ENCODE peak calls at places on chromosomes 5 and 9, in nine cellular contexts. One of them, this sample, is unnamed.

GRCh38 chr5:142972064-142972463 is 201.9 kb downstream of the ARHGAP26 start:
- DNase-seq in fibroblast of villous mesenchyme: no peak
- DNase-seq in cardiac muscle cell: no peak
- DNase-seq in psoas muscle: no peak
- DNase-seq in choroid plexus epithelial cell: no peak
- DNase-seq in IMR-90: no peak
- DNase-seq in neural progenitor cell: no peak
- DNase-seq in HCT116: no peak
- DNase-seq in fibroblast of lung: no peak
- DNase-seq in this sample: no peak

GRCh38 chr9:3495850-3496249 is 30.0 kb downstream of the RFX3 start:
- DNase-seq in fibroblast of villous mesenchyme: no peak
- DNase-seq in cardiac muscle cell: no peak
- DNase-seq in psoas muscle: no peak
- DNase-seq in choroid plexus epithelial cell: no peak
- DNase-seq in IMR-90: peak; percentile 15
- DNase-seq in neural progenitor cell: no peak
- DNase-seq in HCT116: no peak
- DNase-seq in fibroblast of lung: no peak
- DNase-seq in this sample: no peak

GRCh38 chr5:76402880-76403712 is at the start of gene IQGAP2:
- DNase-seq in fibroblast of villous mesenchyme: peak; percentile 50
- DNase-seq in cardiac muscle cell: peak; percentile 84
- DNase-seq in psoas muscle: peak; percentile 76
- DNase-seq in choroid plexus epithelial cell: peak; percentile 65
- DNase-seq in IMR-90: peak; percentile 34
- DNase-seq in neural progenitor cell: peak; percentile 87
- DNase-seq in HCT116: peak; percentile 37
- DNase-seq in fibroblast of lung: peak; percentile 52
- DNase-seq in this sample: peak; percentile 87

GRCh38 chr5:159022178-159022556 is 77.5 kb downstream of the EBF1 start:
- DNase-seq in fibroblast of villous mesenchyme: peak; percentile 97
- DNase-seq in cardiac muscle cell: no peak
- DNase-seq in psoas muscle: peak; percentile 52
- DNase-seq in choroid plexus epithelial cell: peak; percentile 69
- DNase-seq in IMR-90: peak; percentile 86
- DNase-seq in neural progenitor cell: peak; percentile 42
- DNase-seq in HCT116: no peak
- DNase-seq in fibroblast of lung: peak; percentile 98
- DNase-seq in this sample: peak; percentile 69

GRCh38 chr5:93926831-93927600 is 185.6 kb upstream of the POU5F2 start:
- DNase-seq in fibroblast of villous mesenchyme: peak; percentile 11
- DNase-seq in cardiac muscle cell: no peak
- DNase-seq in psoas muscle: no peak
- DNase-seq in choroid plexus epithelial cell: peak; percentile 19
- DNase-seq in IMR-90: peak; percentile 51
- DNase-seq in neural progenitor cell: no peak
- DNase-seq in HCT116: no peak
- DNase-seq in fibroblast of lung: peak; percentile 52
- DNase-seq in this sample: peak; percentile 19

GRCh38 chr5:128498844-128499455 is 39.1 kb downstream of the FBN2 start:
- DNase-seq in fibroblast of villous mesenchyme: peak; percentile 78
- DNase-seq in cardiac muscle cell: peak; percentile 64
- DNase-seq in psoas muscle: no peak
- DNase-seq in choroid plexus epithelial cell: peak; percentile 90
- DNase-seq in IMR-90: peak; percentile 79
- DNase-seq in neural progenitor cell: peak; percentile 49
- DNase-seq in HCT116: peak; percentile 40
- DNase-seq in fibroblast of lung: peak; percentile 84
- DNase-seq in this sample: no peak

GRCh38 chr5:22651355-22651754 is 201.8 kb downstream of the CDH12 start:
- DNase-seq in fibroblast of villous mesenchyme: no peak
- DNase-seq in cardiac muscle cell: no peak
- DNase-seq in psoas muscle: no peak
- DNase-seq in choroid plexus epithelial cell: no peak
- DNase-seq in IMR-90: no peak
- DNase-seq in neural progenitor cell: no peak
- DNase-seq in HCT116: no peak
- DNase-seq in fibroblast of lung: no peak
- DNase-seq in this sample: no peak

GRCh38 chr5:169637856-169638190 is 748 bp downstream of the DOCK2 start:
- DNase-seq in fibroblast of villous mesenchyme: no peak
- DNase-seq in cardiac muscle cell: no peak
- DNase-seq in psoas muscle: no peak
- DNase-seq in choroid plexus epithelial cell: no peak
- DNase-seq in IMR-90: no peak
- DNase-seq in neural progenitor cell: no peak
- DNase-seq in HCT116: no peak
- DNase-seq in fibroblast of lung: no peak
- DNase-seq in this sample: no peak

GRCh38 chr5:83340511-83340918 is 131.0 kb upstream of the VCAN start:
- DNase-seq in fibroblast of villous mesenchyme: peak; percentile 14
- DNase-seq in cardiac muscle cell: no peak
- DNase-seq in psoas muscle: no peak
- DNase-seq in choroid plexus epithelial cell: no peak
- DNase-seq in IMR-90: no peak
- DNase-seq in neural progenitor cell: no peak
- DNase-seq in HCT116: no peak
- DNase-seq in fibroblast of lung: peak; percentile 42
- DNase-seq in this sample: no peak

GRCh38 chr5:92641031-92641962 is 939.7 kb downstream of the NR2F1-AS1 start:
- DNase-seq in fibroblast of villous mesenchyme: peak; percentile 87
- DNase-seq in cardiac muscle cell: peak; percentile 39
- DNase-seq in psoas muscle: no peak
- DNase-seq in choroid plexus epithelial cell: peak; percentile 92
- DNase-seq in IMR-90: peak; percentile 66
- DNase-seq in neural progenitor cell: no peak
- DNase-seq in HCT116: peak; percentile 52
- DNase-seq in fibroblast of lung: peak; percentile 74
- DNase-seq in this sample: peak; percentile 24

GRCh38 chr9:69809304-69809863 is 11.2 kb upstream of the CFAP95 start:
- DNase-seq in fibroblast of villous mesenchyme: peak; percentile 37
- DNase-seq in cardiac muscle cell: no peak
- DNase-seq in psoas muscle: no peak
- DNase-seq in choroid plexus epithelial cell: peak; percentile 63
- DNase-seq in IMR-90: peak; percentile 21
- DNase-seq in neural progenitor cell: peak; percentile 39
- DNase-seq in HCT116: peak; percentile 7
- DNase-seq in fibroblast of lung: peak; percentile 33
- DNase-seq in this sample: no peak
- TF ChIP-seq CTCF in fibroblast of villous mesenchyme: peak; percentile 50
- TF ChIP-seq CTCF in cardiac muscle cell: peak; percentile 37
- TF ChIP-seq CTCF in psoas muscle: no peak
- TF ChIP-seq CTCF in choroid plexus epithelial cell: peak; percentile 70
- TF ChIP-seq CTCF in IMR-90: peak; percentile 50
- TF ChIP-seq CTCF in neural progenitor cell: peak; percentile 61
- TF ChIP-seq CTCF in HCT116: peak; percentile 41
- TF ChIP-seq CTCF in fibroblast of lung: peak; percentile 26
- TF ChIP-seq CTCF in this sample: no peak

GRCh38 chr5:75236322-75237316 is at the start of gene ANKRD31:
- DNase-seq in fibroblast of villous mesenchyme: peak; percentile 75
- DNase-seq in cardiac muscle cell: peak; percentile 91
- DNase-seq in psoas muscle: peak; percentile 90
- DNase-seq in choroid plexus epithelial cell: peak; percentile 82
- DNase-seq in IMR-90: peak; percentile 66
- DNase-seq in neural progenitor cell: peak; percentile 92
- DNase-seq in HCT116: peak; percentile 22
- DNase-seq in fibroblast of lung: peak; percentile 79
- DNase-seq in this sample: peak; percentile 88
- TF ChIP-seq CTCF in fibroblast of villous mesenchyme: peak; percentile 62
- TF ChIP-seq CTCF in cardiac muscle cell: peak; percentile 58
- TF ChIP-seq CTCF in psoas muscle: peak; percentile 85
- TF ChIP-seq CTCF in choroid plexus epithelial cell: peak; percentile 37
- TF ChIP-seq CTCF in IMR-90: peak; percentile 83
- TF ChIP-seq CTCF in neural progenitor cell: peak; percentile 77
- TF ChIP-seq CTCF in HCT116: no peak
- TF ChIP-seq CTCF in fibroblast of lung: peak; percentile 49
- TF ChIP-seq CTCF in this sample: peak; percentile 58

GRCh38 chr5:98723061-98723460 is 50.4 kb upstream of the RGMB start:
- DNase-seq in fibroblast of villous mesenchyme: no peak
- DNase-seq in cardiac muscle cell: no peak
- DNase-seq in psoas muscle: no peak
- DNase-seq in choroid plexus epithelial cell: no peak
- DNase-seq in IMR-90: no peak
- DNase-seq in neural progenitor cell: no peak
- DNase-seq in HCT116: no peak
- DNase-seq in fibroblast of lung: no peak
- DNase-seq in this sample: no peak
- TF ChIP-seq CTCF in fibroblast of villous mesenchyme: no peak
- TF ChIP-seq CTCF in cardiac muscle cell: no peak
- TF ChIP-seq CTCF in psoas muscle: no peak
- TF ChIP-seq CTCF in choroid plexus epithelial cell: no peak
- TF ChIP-seq CTCF in IMR-90: no peak
- TF ChIP-seq CTCF in neural progenitor cell: no peak
- TF ChIP-seq CTCF in HCT116: no peak
- TF ChIP-seq CTCF in fibroblast of lung: no peak
- TF ChIP-seq CTCF in this sample: no peak

GRCh38 chr9:125240649-125240999 is 519 bp downstream of the HSPA5 start:
- DNase-seq in fibroblast of villous mesenchyme: peak; percentile 51
- DNase-seq in cardiac muscle cell: peak; percentile 49
- DNase-seq in psoas muscle: peak; percentile 81
- DNase-seq in choroid plexus epithelial cell: peak; percentile 49
- DNase-seq in IMR-90: no peak
- DNase-seq in neural progenitor cell: peak; percentile 59
- DNase-seq in HCT116: no peak
- DNase-seq in fibroblast of lung: peak; percentile 28
- DNase-seq in this sample: no peak

GRCh38 chr9:125239631-125240597 is 1.2 kb downstream of the HSPA5 start:
- DNase-seq in fibroblast of villous mesenchyme: no peak
- DNase-seq in cardiac muscle cell: no peak
- DNase-seq in psoas muscle: no peak
- DNase-seq in choroid plexus epithelial cell: no peak
- DNase-seq in IMR-90: no peak
- DNase-seq in neural progenitor cell: no peak
- DNase-seq in HCT116: no peak
- DNase-seq in fibroblast of lung: no peak
- DNase-seq in this sample: no peak

GRCh38 chr9:125238915-125239446 is 2.2 kb downstream of the HSPA5 start:
- DNase-seq in fibroblast of villous mesenchyme: no peak
- DNase-seq in cardiac muscle cell: no peak
- DNase-seq in psoas muscle: no peak
- DNase-seq in choroid plexus epithelial cell: no peak
- DNase-seq in IMR-90: no peak
- DNase-seq in neural progenitor cell: no peak
- DNase-seq in HCT116: no peak
- DNase-seq in fibroblast of lung: no peak
- DNase-seq in this sample: no peak

GRCh38 chr9:125241863-125242739 is 958 bp upstream of the HSPA5 start:
- DNase-seq in fibroblast of villous mesenchyme: no peak
- DNase-seq in cardiac muscle cell: no peak
- DNase-seq in psoas muscle: peak; percentile 65
- DNase-seq in choroid plexus epithelial cell: no peak
- DNase-seq in IMR-90: no peak
- DNase-seq in neural progenitor cell: no peak
- DNase-seq in HCT116: no peak
- DNase-seq in fibroblast of lung: no peak
- DNase-seq in this sample: no peak

GRCh38 chr9:125241000-125241862 is at the start of gene HSPA5:
- DNase-seq in fibroblast of villous mesenchyme: peak; percentile 100
- DNase-seq in cardiac muscle cell: peak; percentile 99
- DNase-seq in psoas muscle: peak; percentile 100
- DNase-seq in choroid plexus epithelial cell: peak; percentile 100
- DNase-seq in IMR-90: peak; percentile 100
- DNase-seq in neural progenitor cell: peak; percentile 99
- DNase-seq in HCT116: peak; percentile 99
- DNase-seq in fibroblast of lung: peak; percentile 99
- DNase-seq in this sample: peak; percentile 99
- TF ChIP-seq CTCF in fibroblast of villous mesenchyme: no peak
- TF ChIP-seq CTCF in cardiac muscle cell: peak; percentile 10
- TF ChIP-seq CTCF in psoas muscle: no peak
- TF ChIP-seq CTCF in choroid plexus epithelial cell: peak; percentile 33
- TF ChIP-seq CTCF in IMR-90: no peak
- TF ChIP-seq CTCF in neural progenitor cell: peak; percentile 37
- TF ChIP-seq CTCF in HCT116: no peak
- TF ChIP-seq CTCF in fibroblast of lung: peak; percentile 6
- TF ChIP-seq CTCF in this sample: no peak

GRCh38 chr9:83476513-83476912 is 61.7 kb downstream of the FRMD3 start:
- DNase-seq in fibroblast of villous mesenchyme: no peak
- DNase-seq in cardiac muscle cell: no peak
- DNase-seq in psoas muscle: no peak
- DNase-seq in choroid plexus epithelial cell: no peak
- DNase-seq in IMR-90: no peak
- DNase-seq in neural progenitor cell: no peak
- DNase-seq in HCT116: no peak
- DNase-seq in fibroblast of lung: no peak
- DNase-seq in this sample: no peak
- TF ChIP-seq CTCF in fibroblast of villous mesenchyme: no peak
- TF ChIP-seq CTCF in cardiac muscle cell: no peak
- TF ChIP-seq CTCF in psoas muscle: no peak
- TF ChIP-seq CTCF in choroid plexus epithelial cell: no peak
- TF ChIP-seq CTCF in IMR-90: no peak
- TF ChIP-seq CTCF in neural progenitor cell: no peak
- TF ChIP-seq CTCF in HCT116: no peak
- TF ChIP-seq CTCF in fibroblast of lung: no peak
- TF ChIP-seq CTCF in this sample: no peak